ENCODE peak calls at places on chromosomes 2 and 18, in nine cellular contexts. O, B, W, M, Y, C, T, N and Q are unnamed samples.

GRCh38 chr18:5521000-5521399 is 22.8 kb downstream of the EPB41L3 start:
- DNase-seq in O (no peak), B (no peak), W (no peak), M (no peak), Y (no peak), C (no peak), T (no peak), N (no peak), Q (no peak)

GRCh38 chr2:200352631-200353030 is 46.1 kb downstream of the SPATS2L start:
- DNase-seq in O (no peak), B (peak; percentile 57), W (peak; percentile 59), M (no peak), Y (no peak), C (no peak), T (no peak), N (no peak), Q (peak; percentile 63)

GRCh38 chr18:10230072-10230471 is 224.4 kb upstream of the APCDD1 start:
- DNase-seq in O (no peak), B (peak; percentile 33), W (peak; percentile 81), M (no peak), Y (no peak), C (no peak), T (no peak), N (peak; percentile 6), Q (peak; percentile 66)

GRCh38 chr18:78925557-78926242 is 53.9 kb upstream of the SALL3 start:
- DNase-seq in O (no peak), B (no peak), W (no peak), M (no peak), Y (no peak), C (peak; percentile 9), T (no peak), N (no peak), Q (no peak)

GRCh38 chr2:240178564-240178963 is 38.1 kb upstream of the OTOS start:
- DNase-seq in O (no peak), B (no peak), W (no peak), M (no peak), Y (peak; percentile 9), C (no peak), T (no peak), N (no peak), Q (no peak)

GRCh38 chr2:2567776-2568175 is 236.7 kb upstream of the MYT1L start:
- DNase-seq in O (no peak), B (no peak), W (no peak), M (no peak), Y (peak; percentile 53), C (no peak), T (no peak), N (no peak), Q (no peak)

GRCh38 chr2:211564441-211564840 is 974.2 kb downstream of the ERBB4 start:
- DNase-seq in O (no peak), B (no peak), W (peak; percentile 4), M (no peak), Y (no peak), C (no peak), T (no peak), N (no peak), Q (no peak)

GRCh38 chr2:191782351-191782750 is 64.5 kb downstream of the CAVIN2 start:
- DNase-seq in O (no peak), B (no peak), W (no peak), M (no peak), Y (no peak), C (no peak), T (no peak), N (no peak), Q (no peak)

GRCh38 chr2:222993920-222994650 is 57.9 kb upstream of the KCNE4 start:
- DNase-seq in O (no peak), B (peak; percentile 80), W (no peak), M (peak; percentile 90), Y (no peak), C (peak; percentile 82), T (no peak), N (peak; percentile 84), Q (no peak)

GRCh38 chr2:240604291-240604938 is 17.9 kb downstream of the CAPN10 start:
- DNase-seq in O (no peak), B (peak; percentile 87), W (no peak), M (peak; percentile 67), Y (peak; percentile 89), C (peak; percentile 90), T (no peak), N (peak; percentile 51), Q (peak; percentile 81)

GRCh38 chr2:216426938-216427337 is 14.7 kb downstream of the SMARCAL1 start:
- DNase-seq in O (no peak), B (no peak), W (no peak), M (no peak), Y (no peak), C (no peak), T (no peak), N (no peak), Q (peak; percentile 87)
- H3K36me3 ChIP-seq in O (peaks cover 63% of the 10 kb centered on the region), B (no peaks in the 10 kb centered on the region), W (peaks cover 37% of the 10 kb centered on the region), M (no peaks in the 10 kb centered on the region), Y (peaks cover 100% of the 10 kb centered on the region), C (peaks cover 98% of the 10 kb centered on the region), T (peaks cover 49% of the 10 kb centered on the region), N (peaks cover 32% of the 10 kb centered on the region), Q (peaks cover 65% of the 10 kb centered on the region)

GRCh38 chr2:62964050-62964449 is 86.6 kb upstream of the OTX1 start:
- DNase-seq in O (no peak), B (no peak), W (no peak), M (no peak), Y (no peak), C (no peak), T (no peak), N (no peak), Q (no peak)
- H3K36me3 ChIP-seq in O (no peaks in the 10 kb centered on the region), B (no peaks in the 10 kb centered on the region), W (peaks cover under 1% of the 10 kb centered on the region), M (no peaks in the 10 kb centered on the region), Y (peaks cover 13% of the 10 kb centered on the region), C (peaks cover 12% of the 10 kb centered on the region), T (no peaks in the 10 kb centered on the region), N (no peaks in the 10 kb centered on the region), Q (peaks cover 3% of the 10 kb centered on the region)

GRCh38 chr2:15623898-15624541 is 32.4 kb downstream of the DDX1 start:
- DNase-seq in O (no peak), B (no peak), W (no peak), M (no peak), Y (no peak), C (no peak), T (no peak), N (no peak), Q (no peak)

GRCh38 chr2:15626967-15627366 is 35.3 kb downstream of the DDX1 start:
- DNase-seq in O (no peak), B (no peak), W (no peak), M (no peak), Y (no peak), C (no peak), T (no peak), N (no peak), Q (no peak)

GRCh38 chr2:15624903-15625302 is 33.2 kb downstream of the DDX1 start:
- DNase-seq in O (no peak), B (no peak), W (no peak), M (no peak), Y (no peak), C (no peak), T (no peak), N (no peak), Q (no peak)

GRCh38 chr2:15626126-15626525 is 34.5 kb downstream of the DDX1 start:
- DNase-seq in O (no peak), B (no peak), W (no peak), M (no peak), Y (no peak), C (no peak), T (no peak), N (no peak), Q (no peak)

GRCh38 chr2:15625344-15626036 is 33.8 kb downstream of the DDX1 start:
- DNase-seq in O (no peak), B (no peak), W (no peak), M (no peak), Y (no peak), C (no peak), T (no peak), N (no peak), Q (no peak)
- H3K36me3 ChIP-seq in O (peaks cover 37% of the 10 kb centered on the region), B (peaks cover 9% of the 10 kb centered on the region), W (peaks cover 11% of the 10 kb centered on the region), M (no peaks in the 10 kb centered on the region), Y (peaks cover 100% of the 10 kb centered on the region), C (peaks cover 99% of the 10 kb centered on the region), T (peaks cover 22% of the 10 kb centered on the region), N (peaks cover 93% of the 10 kb centered on the region), Q (peaks cover 99% of the 10 kb centered on the region)

DNA sequence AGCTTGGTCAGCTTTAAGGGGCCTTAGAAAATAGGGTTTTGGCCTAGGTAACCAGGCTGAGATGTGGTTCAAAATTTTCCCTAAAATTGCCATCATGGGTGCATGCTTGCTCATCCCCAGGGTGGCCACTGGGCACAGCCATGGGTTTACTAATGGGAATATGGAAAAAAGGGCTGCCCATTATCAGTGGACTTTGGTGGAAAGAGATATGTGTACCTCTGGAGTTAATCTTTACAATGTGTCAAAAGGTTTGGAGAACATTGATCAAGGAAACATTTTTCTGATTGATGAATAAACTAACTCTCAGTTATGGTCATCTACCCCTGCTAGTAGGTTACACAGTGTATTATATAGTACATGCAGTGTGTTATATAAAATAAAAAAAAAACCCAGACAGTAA is 13.1 kb downstream of the KDM3A start:
- DNase-seq in O (no peak), B (no peak), W (no peak), M (no peak), Y (no peak), C (no peak), T (no peak), N (no peak), Q (no peak)
- H3K36me3 ChIP-seq in O (peaks cover 86% of the 10 kb centered on the region), B (peaks cover 8% of the 10 kb centered on the region), W (peaks cover 18% of the 10 kb centered on the region), M (peaks cover 2% of the 10 kb centered on the region), Y (peaks cover 100% of the 10 kb centered on the region), C (peaks cover 87% of the 10 kb centered on the region), T (peaks cover 59% of the 10 kb centered on the region), N (peaks cover 3% of the 10 kb centered on the region), Q (peaks cover 92% of the 10 kb centered on the region)